ENCODE peak calls at places on chromosomes 2 and 18, in ten cellular contexts. One of them, this sample, is unnamed.
A peak's percentile ranks its signal among the peaks of the same experiment; 100 is the strongest.

GRCh38 chr2:237150831-237151230 is 65.1 kb downstream of the COPS8 start:
- DNase-seq in adrenal gland: no peak
- DNase-seq in cardiac muscle cell: no peak
- DNase-seq in heart left ventricle: no peak
- DNase-seq in Caco-2: no peak
- DNase-seq in coronary artery: no peak
- DNase-seq in transverse colon: no peak
- DNase-seq in BJ: no peak
- DNase-seq in GM23338: no peak
- DNase-seq in fibroblast of the aortic adventitia: no peak
- DNase-seq in this sample: no peak

GRCh38 chr2:232306741-232307305 is 71.7 kb upstream of the ALPP start:
- DNase-seq in adrenal gland: no peak
- DNase-seq in cardiac muscle cell: no peak
- DNase-seq in heart left ventricle: no peak
- DNase-seq in Caco-2: no peak
- DNase-seq in coronary artery: no peak
- DNase-seq in transverse colon: no peak
- DNase-seq in BJ: no peak
- DNase-seq in GM23338: no peak
- DNase-seq in fibroblast of the aortic adventitia: no peak
- DNase-seq in this sample: no peak

GRCh38 chr2:170255137-170255536 is 77.2 kb downstream of the MYO3B start:
- DNase-seq in adrenal gland: no peak
- DNase-seq in cardiac muscle cell: no peak
- DNase-seq in heart left ventricle: no peak
- DNase-seq in Caco-2: no peak
- DNase-seq in coronary artery: no peak
- DNase-seq in transverse colon: no peak
- DNase-seq in BJ: no peak
- DNase-seq in GM23338: no peak
- DNase-seq in fibroblast of the aortic adventitia: no peak
- DNase-seq in this sample: no peak

GRCh38 chr2:217797661-217798069 is 205.1 kb downstream of the TNS1 start:
- DNase-seq in adrenal gland: no peak
- DNase-seq in cardiac muscle cell: no peak
- DNase-seq in heart left ventricle: peak; percentile 66
- DNase-seq in Caco-2: no peak
- DNase-seq in coronary artery: peak; percentile 77
- DNase-seq in transverse colon: no peak
- DNase-seq in BJ: no peak
- DNase-seq in GM23338: no peak
- DNase-seq in fibroblast of the aortic adventitia: no peak
- DNase-seq in this sample: no peak

GRCh38 chr18:45993441-45993840 is 26.3 kb upstream of the EPG5 start:
- DNase-seq in adrenal gland: no peak
- DNase-seq in cardiac muscle cell: no peak
- DNase-seq in heart left ventricle: no peak
- DNase-seq in Caco-2: no peak
- DNase-seq in coronary artery: no peak
- DNase-seq in transverse colon: no peak
- DNase-seq in BJ: peak; percentile 53
- DNase-seq in GM23338: no peak
- DNase-seq in fibroblast of the aortic adventitia: peak; percentile 71
- DNase-seq in this sample: no peak

GRCh38 chr2:85913854-85914524 is 25.2 kb upstream of the ST3GAL5 start:
- DNase-seq in adrenal gland: no peak
- DNase-seq in cardiac muscle cell: no peak
- DNase-seq in heart left ventricle: no peak
- DNase-seq in Caco-2: no peak
- DNase-seq in coronary artery: no peak
- DNase-seq in transverse colon: no peak
- DNase-seq in BJ: no peak
- DNase-seq in GM23338: no peak
- DNase-seq in fibroblast of the aortic adventitia: peak; percentile 82
- DNase-seq in this sample: no peak

GRCh38 chr2:144707927-144708326 is 188.0 kb upstream of the ZEB2 start:
- DNase-seq in adrenal gland: no peak
- DNase-seq in cardiac muscle cell: no peak
- DNase-seq in heart left ventricle: no peak
- DNase-seq in Caco-2: no peak
- DNase-seq in coronary artery: no peak
- DNase-seq in transverse colon: no peak
- DNase-seq in BJ: no peak
- DNase-seq in GM23338: no peak
- DNase-seq in fibroblast of the aortic adventitia: no peak
- DNase-seq in this sample: no peak

GRCh38 chr2:149627402-149627801 is 39.8 kb upstream of the MMADHC start:
- DNase-seq in adrenal gland: no peak
- DNase-seq in cardiac muscle cell: no peak
- DNase-seq in heart left ventricle: no peak
- DNase-seq in Caco-2: no peak
- DNase-seq in coronary artery: no peak
- DNase-seq in transverse colon: no peak
- DNase-seq in BJ: no peak
- DNase-seq in GM23338: no peak
- DNase-seq in fibroblast of the aortic adventitia: no peak
- DNase-seq in this sample: no peak

GRCh38 chr2:153197635-153198386 is 280.8 kb downstream of the RPRM start:
- DNase-seq in adrenal gland: no peak
- DNase-seq in cardiac muscle cell: no peak
- DNase-seq in heart left ventricle: no peak
- DNase-seq in Caco-2: no peak
- DNase-seq in coronary artery: no peak
- DNase-seq in transverse colon: no peak
- DNase-seq in BJ: no peak
- DNase-seq in GM23338: no peak
- DNase-seq in fibroblast of the aortic adventitia: no peak
- DNase-seq in this sample: no peak

GRCh38 chr2:57397550-57398360 is 648.9 kb upstream of the VRK2 start:
- DNase-seq in adrenal gland: no peak
- DNase-seq in cardiac muscle cell: no peak
- DNase-seq in heart left ventricle: no peak
- DNase-seq in Caco-2: no peak
- DNase-seq in coronary artery: no peak
- DNase-seq in transverse colon: no peak
- DNase-seq in BJ: no peak
- DNase-seq in GM23338: no peak
- DNase-seq in fibroblast of the aortic adventitia: no peak
- DNase-seq in this sample: no peak

GRCh38 chr18:49812321-49813070 is 837 bp downstream of the ACAA2 start:
- DNase-seq in adrenal gland: no peak
- DNase-seq in cardiac muscle cell: no peak
- DNase-seq in heart left ventricle: no peak
- DNase-seq in Caco-2: no peak
- DNase-seq in coronary artery: no peak
- DNase-seq in transverse colon: no peak
- DNase-seq in BJ: no peak
- DNase-seq in GM23338: no peak
- DNase-seq in fibroblast of the aortic adventitia: peak; percentile 43
- DNase-seq in this sample: no peak

GRCh38 chr18:79200546-79201268 is 131.5 kb downstream of the ATP9B start:
- DNase-seq in adrenal gland: peak; percentile 40
- DNase-seq in cardiac muscle cell: peak; percentile 14
- DNase-seq in heart left ventricle: peak; percentile 46
- DNase-seq in Caco-2: no peak
- DNase-seq in coronary artery: peak; percentile 96
- DNase-seq in transverse colon: peak; percentile 23
- DNase-seq in BJ: no peak
- DNase-seq in GM23338: peak; percentile 46
- DNase-seq in fibroblast of the aortic adventitia: peak; percentile 16
- DNase-seq in this sample: no peak

GRCh38 chr18:657998-658946 is 819 bp downstream of the TYMS start:
- DNase-seq in adrenal gland: peak; percentile 78
- DNase-seq in cardiac muscle cell: peak; percentile 94
- DNase-seq in heart left ventricle: peak; percentile 76
- DNase-seq in Caco-2: peak; percentile 94
- DNase-seq in coronary artery: peak; percentile 78
- DNase-seq in transverse colon: peak; percentile 91
- DNase-seq in BJ: peak; percentile 51
- DNase-seq in GM23338: peak; percentile 96
- DNase-seq in fibroblast of the aortic adventitia: peak; percentile 85
- DNase-seq in this sample: peak; percentile 65

GRCh38 chr2:230586328-230586982 is 126.2 kb upstream of the CAB39 start:
- DNase-seq in adrenal gland: no peak
- DNase-seq in cardiac muscle cell: no peak
- DNase-seq in heart left ventricle: no peak
- DNase-seq in Caco-2: no peak
- DNase-seq in coronary artery: no peak
- DNase-seq in transverse colon: no peak
- DNase-seq in BJ: no peak
- DNase-seq in GM23338: no peak
- DNase-seq in fibroblast of the aortic adventitia: peak; percentile 36
- DNase-seq in this sample: no peak

GRCh38 chr2:180161415-180161814 is 154.3 kb upstream of the CWC22 start:
- DNase-seq in adrenal gland: no peak
- DNase-seq in cardiac muscle cell: no peak
- DNase-seq in heart left ventricle: no peak
- DNase-seq in Caco-2: no peak
- DNase-seq in coronary artery: no peak
- DNase-seq in transverse colon: no peak
- DNase-seq in BJ: no peak
- DNase-seq in GM23338: no peak
- DNase-seq in fibroblast of the aortic adventitia: no peak
- DNase-seq in this sample: no peak

GRCh38 chr2:182767578-182767977 is 51.5 kb downstream of the DNAJC10 start:
- DNase-seq in adrenal gland: peak; percentile 17
- DNase-seq in cardiac muscle cell: peak; percentile 30
- DNase-seq in heart left ventricle: no peak
- DNase-seq in Caco-2: peak; percentile 24
- DNase-seq in coronary artery: no peak
- DNase-seq in transverse colon: no peak
- DNase-seq in BJ: no peak
- DNase-seq in GM23338: peak; percentile 72
- DNase-seq in fibroblast of the aortic adventitia: peak; percentile 17
- DNase-seq in this sample: no peak
- TF ChIP-seq CTCF in adrenal gland: peak; percentile 62
- TF ChIP-seq CTCF in cardiac muscle cell: peak; percentile 43
- TF ChIP-seq CTCF in heart left ventricle: peak; percentile 40
- TF ChIP-seq CTCF in Caco-2: peak; percentile 51
- TF ChIP-seq CTCF in coronary artery: no peak
- TF ChIP-seq CTCF in transverse colon: peak; percentile 32
- TF ChIP-seq CTCF in BJ: peak; percentile 46
- TF ChIP-seq CTCF in GM23338: peak; percentile 59
- TF ChIP-seq CTCF in fibroblast of the aortic adventitia: peak; percentile 37
- TF ChIP-seq CTCF in this sample: peak; percentile 61

DNA sequence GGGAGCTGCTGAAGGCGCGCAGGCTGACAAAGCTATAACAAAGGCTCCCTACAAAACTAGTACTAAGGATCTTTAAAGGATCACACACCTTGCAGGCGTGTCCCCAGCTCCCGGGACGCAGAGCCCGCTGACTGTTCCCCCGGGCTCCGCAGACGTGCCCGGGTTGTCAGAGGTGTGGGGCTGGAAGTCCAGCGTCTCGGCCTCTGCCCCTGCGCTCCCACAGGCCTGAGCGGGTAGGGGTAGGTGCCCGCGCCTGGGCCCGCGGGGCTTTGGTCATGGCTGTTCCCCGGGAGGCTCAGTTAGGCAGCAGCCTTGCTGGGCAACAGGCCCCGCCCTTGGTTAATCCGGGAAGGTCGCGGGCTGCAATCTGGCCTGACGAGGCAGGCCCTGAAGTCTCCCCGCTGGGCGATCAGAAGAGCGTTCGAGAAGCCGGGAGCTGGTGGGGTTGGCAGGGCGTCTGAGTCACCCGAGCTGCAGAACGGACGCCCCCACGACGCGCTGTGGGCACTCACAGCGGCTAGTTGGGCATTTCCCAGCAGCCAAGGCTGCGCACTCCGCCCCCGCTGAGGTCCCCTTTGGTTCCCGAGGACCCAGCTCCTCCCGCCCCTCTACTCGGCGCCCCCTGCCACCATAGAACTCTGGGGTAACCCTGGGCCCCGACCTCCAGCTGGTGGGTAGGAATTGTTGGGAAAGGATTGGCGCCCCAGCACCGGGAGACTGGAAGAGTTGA is 13.6 kb downstream of the POU3F3 start:
- DNase-seq in adrenal gland: no peak
- DNase-seq in cardiac muscle cell: no peak
- DNase-seq in heart left ventricle: no peak
- DNase-seq in Caco-2: no peak
- DNase-seq in coronary artery: no peak
- DNase-seq in transverse colon: no peak
- DNase-seq in BJ: no peak
- DNase-seq in GM23338: peak; percentile 73
- DNase-seq in fibroblast of the aortic adventitia: no peak
- DNase-seq in this sample: no peak
- H3K4me3 ChIP-seq in adrenal gland: no peak overlapping the region
- H3K4me3 ChIP-seq in cardiac muscle cell: no peak overlapping the region
- H3K4me3 ChIP-seq in heart left ventricle: no peak overlapping the region
- H3K4me3 ChIP-seq in Caco-2: no peak overlapping the region
- H3K4me3 ChIP-seq in coronary artery: no peak overlapping the region
- H3K4me3 ChIP-seq in transverse colon: no peak overlapping the region
- H3K4me3 ChIP-seq in BJ: no peak overlapping the region
- H3K4me3 ChIP-seq in GM23338: peak overlapping the region; percentile 59
- H3K4me3 ChIP-seq in fibroblast of the aortic adventitia: no peak overlapping the region
- H3K4me3 ChIP-seq in this sample: no peak overlapping the region

DNA sequence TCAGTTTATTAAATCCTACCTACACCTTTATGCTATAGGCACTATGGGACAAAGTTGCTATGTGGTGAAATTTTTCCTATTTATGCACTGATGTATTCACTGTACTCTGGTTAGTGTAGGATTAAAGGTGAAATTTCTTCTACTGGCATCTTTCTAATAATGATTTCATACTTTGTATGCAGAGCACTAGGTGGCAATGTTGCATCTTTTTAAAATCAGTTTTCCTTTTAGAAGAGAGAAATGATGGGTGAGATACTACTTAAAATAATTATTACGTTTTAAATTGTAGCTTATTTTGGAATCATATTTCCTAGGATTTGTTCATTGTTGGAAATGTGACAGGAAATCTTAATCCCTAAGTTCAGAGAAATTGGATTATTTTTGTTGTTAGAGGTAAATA is 150.9 kb downstream of the CD8B2 start:
- DNase-seq in adrenal gland: no peak
- DNase-seq in cardiac muscle cell: peak; percentile 44
- DNase-seq in heart left ventricle: no peak
- DNase-seq in Caco-2: no peak
- DNase-seq in coronary artery: no peak
- DNase-seq in transverse colon: no peak
- DNase-seq in BJ: no peak
- DNase-seq in GM23338: peak; percentile 55
- DNase-seq in fibroblast of the aortic adventitia: peak; percentile 37
- DNase-seq in this sample: peak; percentile 0
- TF ChIP-seq CTCF in adrenal gland: peak; percentile 45
- TF ChIP-seq CTCF in cardiac muscle cell: peak; percentile 41
- TF ChIP-seq CTCF in heart left ventricle: peak; percentile 58
- TF ChIP-seq CTCF in Caco-2: no peak
- TF ChIP-seq CTCF in coronary artery: no peak
- TF ChIP-seq CTCF in transverse colon: peak; percentile 53
- TF ChIP-seq CTCF in BJ: peak; percentile 31
- TF ChIP-seq CTCF in GM23338: peak; percentile 76
- TF ChIP-seq CTCF in fibroblast of the aortic adventitia: peak; percentile 33
- TF ChIP-seq CTCF in this sample: peak; percentile 38

DNA sequence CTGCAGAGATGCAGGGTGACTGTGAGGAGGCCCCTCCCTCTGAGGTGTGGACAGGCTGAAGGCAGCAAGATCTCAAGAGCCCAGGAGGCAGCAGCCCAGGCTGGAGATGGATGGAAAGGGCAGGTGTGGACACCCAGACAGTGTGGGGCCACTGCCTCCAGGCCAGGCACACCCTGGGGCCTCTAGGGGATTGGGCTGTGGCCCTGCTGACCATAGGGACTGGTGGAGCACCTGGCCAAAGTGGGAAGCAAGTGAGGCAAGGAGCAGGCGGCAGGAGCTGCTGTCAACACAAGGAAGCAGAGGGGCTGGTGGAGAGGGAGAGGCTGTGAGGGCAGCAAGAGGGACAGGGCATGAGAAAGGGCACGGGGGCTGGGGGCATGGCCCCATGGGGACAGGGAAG is 10.8 kb downstream of the SNED1 start:
- DNase-seq in adrenal gland: no peak
- DNase-seq in cardiac muscle cell: no peak
- DNase-seq in heart left ventricle: no peak
- DNase-seq in Caco-2: no peak
- DNase-seq in coronary artery: no peak
- DNase-seq in transverse colon: no peak
- DNase-seq in BJ: no peak
- DNase-seq in GM23338: no peak
- DNase-seq in fibroblast of the aortic adventitia: no peak
- DNase-seq in this sample: no peak
- H3K4me3 ChIP-seq in adrenal gland: no peak overlapping the region
- H3K4me3 ChIP-seq in cardiac muscle cell: no peak overlapping the region
- H3K4me3 ChIP-seq in heart left ventricle: peak overlapping the region; percentile 41
- H3K4me3 ChIP-seq in Caco-2: no peak overlapping the region
- H3K4me3 ChIP-seq in coronary artery: peak overlapping the region; percentile 65
- H3K4me3 ChIP-seq in transverse colon: peak overlapping the region; percentile 26
- H3K4me3 ChIP-seq in BJ: no peak overlapping the region
- H3K4me3 ChIP-seq in GM23338: peak overlapping the region; percentile 55
- H3K4me3 ChIP-seq in fibroblast of the aortic adventitia: no peak overlapping the region
- H3K4me3 ChIP-seq in this sample: no peak overlapping the region

This sample was measured in retinal pigment epithelial cell.